ENCODE peak calls at places on chromosomes 5 and 9, in four cellular contexts. Y is tibial nerve, K is uterus, J is astrocyte. P is an unnamed sample.

GRCh38 chr9:104788251-104788650 is 24.3 kb downstream of the NIPSNAP3B start:
- DNase-seq in Y (no peak), K (no peak), J (no peak), P (no peak)

GRCh38 chr5:93425102-93425501 is 155.9 kb downstream of the NR2F1-AS1 start:
- DNase-seq in Y (no peak), K (no peak), J (peak), P (no peak)

GRCh38 chr9:89179535-89179919 is 909 bp upstream of the SHC3 start:
- DNase-seq in Y (no peak), K (no peak), J (peak), P (no peak)

GRCh38 chr5:135205616-135206349 is 171.8 kb upstream of the PITX1 start:
- DNase-seq in Y (no peak), K (no peak), J (peak), P (no peak)

GRCh38 chr9:97470076-97470475 is 31.4 kb upstream of the TMOD1 start:
- DNase-seq in Y (no peak), K (no peak), J (no peak), P (peak)

GRCh38 chr9:97786341-97786740 is 66.7 kb upstream of the FOXE1 start:
- DNase-seq in Y (no peak), K (no peak), J (no peak), P (no peak)

GRCh38 chr9:131254107-131254491 is 22.2 kb downstream of the FAM78A start:
- DNase-seq in Y (no peak), K (no peak), J (no peak), P (peak)

GRCh38 chr5:34656700-34657549 is 797 bp downstream of the RAI14 start:
- DNase-seq in Y (no peak), K (peak), J (no peak), P (peak)

GRCh38 chr9:18925880-18926279 is 107.1 kb downstream of the SAXO1 start:
- DNase-seq in Y (no peak), K (no peak), J (no peak), P (no peak)

GRCh38 chr5:31113101-31113500 is 80.4 kb upstream of the CDH6 start:
- DNase-seq in Y (no peak), K (no peak), J (peak), P (no peak)

GRCh38 chr5:173707392-173707791 is 90.9 kb upstream of the BOD1 start:
- DNase-seq in Y (peak), K (no peak), J (peak), P (no peak)

GRCh38 chr9:13790055-13790454 is 510.6 kb upstream of the MPDZ start:
- DNase-seq in Y (no peak), K (no peak), J (no peak), P (no peak)

GRCh38 chr5:68459093-68459492 is 243.5 kb downstream of the PIK3R1 start:
- DNase-seq in Y (no peak), K (no peak), J (no peak), P (no peak)

GRCh38 chr9:137619240-137620090 is 660 bp downstream of the EHMT1 start:
- DNase-seq in Y (no peak), K (no peak), J (peak), P (peak)

DNA sequence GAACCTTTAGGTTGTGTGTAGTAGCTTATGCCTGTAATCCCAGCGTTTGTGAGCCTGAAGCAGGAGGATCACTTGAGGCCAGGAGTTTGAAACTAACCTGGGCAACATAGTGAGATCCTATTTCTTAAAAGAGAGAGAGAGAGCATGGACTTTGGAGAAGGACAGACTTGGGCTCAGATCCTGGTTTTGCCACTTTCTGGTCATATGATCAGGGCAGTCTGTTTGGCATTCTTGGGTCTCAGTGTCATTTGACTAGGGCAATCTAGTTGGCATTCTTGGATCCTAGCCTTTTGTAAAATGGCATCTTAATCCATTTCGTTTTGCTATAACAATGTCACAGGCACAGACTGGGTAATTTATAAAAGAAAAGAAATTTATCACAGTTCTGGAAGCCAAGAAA is 28.4 kb downstream of the RCL1 start:
- DNase-seq in Y (no peak), K (no peak), J (no peak), P (no peak)
- TF ChIP-seq CTCF in Y (no peak), K (no peak), J (no peak), P (no peak)

GRCh38 chr9:105865315-105865714 is 171.0 kb downstream of the TMEM38B start:
- DNase-seq in Y (no peak), K (no peak), J (no peak), P (no peak)
- H3K4me3 ChIP-seq in Y (no peak), K (no peak), J (no peak), P (no peak)

GRCh38 chr5:10158886-10159285 is 90.8 kb downstream of the ATPSCKMT start:
- DNase-seq in Y (no peak), K (no peak), J (no peak), P (no peak)
- TF ChIP-seq CTCF in Y (no peak), K (no peak), J (peak), P (no peak)

GRCh38 chr9:112780637-112781036 is 30.1 kb downstream of the SNX30 start:
- DNase-seq in Y (no peak), K (no peak), J (no peak), P (no peak)
- H3K4me3 ChIP-seq in Y (no peak), K (no peak), J (no peak), P (no peak)

DNA sequence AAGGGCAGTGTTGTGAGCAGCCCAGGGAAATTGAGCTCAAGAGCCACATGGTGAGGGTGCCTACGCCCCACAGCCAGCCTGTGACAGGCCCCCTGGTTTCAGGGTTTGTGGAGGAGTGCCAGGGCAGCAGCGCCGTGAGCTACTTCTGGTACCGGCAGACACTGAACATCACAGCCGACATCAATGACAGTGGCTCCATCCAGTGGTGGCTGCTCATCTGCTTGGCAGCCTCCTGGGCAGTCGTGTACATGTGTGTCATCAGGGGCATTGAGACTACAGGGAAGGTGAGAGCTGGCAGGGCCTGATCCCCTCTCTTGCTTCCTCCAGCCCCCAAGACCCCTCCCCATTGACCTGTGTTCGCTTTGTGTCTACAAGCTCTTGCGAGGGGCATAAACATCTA is 10.2 kb downstream of the SLC6A18 start:
- DNase-seq in Y (no peak), K (no peak), J (no peak), P (no peak)
- TF ChIP-seq CTCF in Y (no peak), K (no peak), J (no peak), P (no peak)

DNA sequence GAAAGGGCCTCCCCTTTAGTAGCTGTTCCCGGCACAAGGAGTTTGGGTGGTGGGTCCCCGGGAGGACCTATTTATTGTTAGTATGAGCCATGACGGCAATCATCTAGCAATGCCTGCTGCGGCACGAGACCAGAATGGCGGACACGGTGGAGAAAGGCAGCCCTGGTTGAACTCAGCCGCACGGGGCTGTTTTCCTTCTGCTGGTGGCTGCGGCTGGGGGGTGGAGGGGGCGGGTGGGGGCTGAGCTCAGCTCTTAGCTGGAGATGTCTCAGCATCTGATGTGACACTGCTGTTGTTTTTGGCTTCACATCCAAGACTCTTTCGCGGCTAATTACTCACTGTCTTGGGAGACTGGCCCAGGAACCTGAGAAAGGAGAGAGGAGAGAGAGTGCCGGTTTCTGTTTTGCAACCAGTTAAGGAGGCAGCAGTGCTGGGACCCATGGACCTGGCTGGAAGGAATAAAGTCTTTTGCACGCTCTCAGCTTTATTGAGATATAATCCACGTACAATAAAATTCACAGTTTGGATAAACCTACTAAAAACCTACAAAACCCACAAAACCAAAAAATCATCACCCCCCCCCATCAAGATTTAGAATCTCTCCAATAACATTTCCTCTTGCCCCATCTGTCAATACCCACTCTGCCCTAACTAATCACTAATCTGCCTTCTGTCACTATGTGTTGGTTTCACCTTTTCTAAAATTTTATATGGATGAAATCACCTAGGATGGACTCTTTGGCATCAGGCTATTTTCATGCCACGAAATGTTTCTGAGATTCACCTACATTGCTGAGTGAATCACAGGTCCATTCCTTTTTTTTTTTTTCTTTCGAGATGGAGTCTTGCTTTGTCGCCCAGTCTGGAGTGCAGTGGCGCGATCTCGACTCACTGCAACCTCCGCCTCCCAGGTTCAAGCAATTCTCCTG is 81.8 kb upstream of the NEURL1B start:
- DNase-seq in Y (peak), K (peak), J (peak), P (no peak)
- H3K4me3 ChIP-seq in Y (peak), K (peak), J (peak), P (peak)

P was measured in dorsolateral prefrontal cortex.